ENCODE peak calls at places on chromosomes 4 and X, in seven cellular contexts. R is transverse colon, J is RPMI7951, A is right lobe of liver, U is SJSA1, O is T-cell, W is LoVo. E is an unnamed sample.
A peak's percentile ranks its signal among the peaks of the same experiment; 100 is the strongest.

GRCh38 chr4:10074767-10075105 is 41.9 kb downstream of the WDR1 start:
- DNase-seq in R (no peak), J (peak; percentile 53), A (peak; percentile 23), U (peak; percentile 38), O (no peak), W (no peak), E (no peak)

GRCh38 chr4:19177616-19178015 is 1074.1 kb upstream of the SLIT2 start:
- DNase-seq in R (no peak), J (peak; percentile 49), A (no peak), U (no peak), O (no peak), W (no peak), E (no peak)

GRCh38 chrX:144801786-144802185 is 445.5 kb upstream of the SPANXN1 start:
- DNase-seq in R (no peak), J (peak; percentile 89), A (no peak), U (no peak), O (no peak), W (no peak), E (no peak)

GRCh38 chrX:130106071-130106470 is 4.2 kb downstream of the ELF4 start:
- DNase-seq in R (no peak), J (peak; percentile 35), A (no peak), U (no peak), O (no peak), W (no peak), E (no peak)

GRCh38 chr4:18022572-18023039 is 1.1 kb upstream of the LCORL start:
- DNase-seq in R (no peak), J (no peak), A (no peak), U (no peak), O (no peak), W (no peak), E (no peak)

GRCh38 chr4:24837296-24837695 is 41.9 kb downstream of the SOD3 start:
- DNase-seq in R (no peak), J (no peak), A (no peak), U (no peak), O (no peak), W (no peak), E (no peak)

GRCh38 chr4:14022428-14022827 is 394.9 kb upstream of the BOD1L1 start:
- DNase-seq in R (no peak), J (peak; percentile 15), A (no peak), U (no peak), O (no peak), W (no peak), E (no peak)

GRCh38 chr4:147247577-147247976 is 233.3 kb upstream of the EDNRA start:
- DNase-seq in R (no peak), J (peak; percentile 6), A (no peak), U (no peak), O (no peak), W (peak; percentile 42), E (no peak)

GRCh38 chr4:76209876-76210275 is 3.7 kb downstream of the SCARB2 start:
- DNase-seq in R (no peak), J (no peak), A (no peak), U (no peak), O (no peak), W (no peak), E (no peak)

GRCh38 chr4:80393246-80393969 is 57.9 kb downstream of the CFAP299 start:
- DNase-seq in R (no peak), J (peak; percentile 29), A (no peak), U (no peak), O (no peak), W (no peak), E (no peak)

E was measured in neuronal stem cell.